ENCODE peak calls at places on chromosomes 16 and 17, in six cellular contexts. C is PC-3; J is GM04503; W is activated CD4-positive, CD25-positive, alpha-beta regulatory T cell; Q is AG04450; I is Ammon's horn. Y is an unnamed sample.

GRCh38 chr16:11354733-11355574 is 9.7 kb downstream of the RMI2 start:
- DNase-seq in W (peak; percentile 21), J (no peak), Q (peak; percentile 69), C (no peak), I (no peak), Y (no peak)

GRCh38 chr17:20823890-20824289 is 218.9 kb downstream of the USP22 start:
- DNase-seq in Q (no peak), I (no peak), C (no peak), W (no peak), J (no peak), Y (no peak)

GRCh38 chr17:28515518-28515917 is 9.4 kb downstream of the FOXN1 start:
- DNase-seq in Q (no peak), W (no peak), J (no peak), C (no peak), I (no peak), Y (no peak)

GRCh38 chr16:88066680-88067529 is 115.7 kb downstream of the BANP start:
- DNase-seq in I (no peak), C (no peak), W (no peak), J (no peak), Q (no peak), Y (no peak)

GRCh38 chr17:2406903-2407790 is 6.3 kb upstream of the MNT start:
- DNase-seq in W (no peak), J (peak; percentile 90), Q (no peak), I (peak; percentile 1), C (peak; percentile 95), Y (peak; percentile 66)

GRCh38 chr17:79548116-79548515 is 62.7 kb downstream of the RBFOX3 start:
- DNase-seq in C (no peak), J (no peak), Q (no peak), I (no peak), W (no peak), Y (no peak)

GRCh38 chr17:77233635-77234334 is 93.0 kb downstream of the SEC14L1 start:
- DNase-seq in Q (peak; percentile 88), W (no peak), C (peak; percentile 97), I (no peak), J (no peak), Y (no peak)

GRCh38 chr17:31475378-31476162 is 84.1 kb downstream of the RAB11FIP4 start:
- DNase-seq in W (no peak), I (no peak), J (no peak), Q (no peak), C (no peak), Y (no peak)

GRCh38 chr17:43908111-43908721 is 880 bp upstream of the MPP2 start:
- DNase-seq in J (no peak), Q (peak; percentile 18), W (peak; percentile 17), C (no peak), I (peak; percentile 91), Y (peak; percentile 34)

GRCh38 chr17:81025065-81025751 is 9.7 kb upstream of the BAIAP2 start:
- DNase-seq in I (peak; percentile 69), W (no peak), Q (no peak), C (no peak), J (no peak), Y (no peak)

GRCh38 chr17:39393732-39394131 is 7.7 kb downstream of the FBXL20 start:
- DNase-seq in J (no peak), I (no peak), C (no peak), Q (no peak), W (no peak), Y (no peak)

GRCh38 chr17:44209786-44210341 is 9.6 kb downstream of the UBTF start:
- DNase-seq in Q (no peak), I (no peak), J (no peak), W (no peak), C (peak; percentile 76), Y (no peak)

GRCh38 chr17:80738406-80738805 is 193.8 kb downstream of the RPTOR start:
- DNase-seq in Q (no peak), W (no peak), J (no peak), C (no peak), I (peak; percentile 38), Y (no peak)

GRCh38 chr17:12985431-12986285 is 32.2 kb downstream of the ELAC2 start:
- DNase-seq in I (peak; percentile 66), W (no peak), J (no peak), Q (no peak), C (no peak), Y (no peak)

GRCh38 chr16:87765473-87765775 is 362 bp downstream of the KLHDC4 start:
- DNase-seq in W (no peak), I (no peak), C (no peak), J (no peak), Q (no peak), Y (no peak)

GRCh38 chr17:44214896-44215295 is 4.6 kb downstream of the UBTF start:
- DNase-seq in J (no peak), W (no peak), C (no peak), Q (no peak), I (no peak), Y (no peak)

GRCh38 chr16:1936945-1937479 is 6.0 kb downstream of the MSRB1 start:
- DNase-seq in W (no peak), I (no peak), Q (no peak), C (no peak), J (no peak), Y (no peak)

GRCh38 chr16:75105306-75106061 is 11.1 kb downstream of the LDHD start:
- DNase-seq in J (no peak), I (peak; percentile 88), Q (peak; percentile 24), W (no peak), C (no peak), Y (no peak)

GRCh38 chr17:413016-413350 is 60.4 kb upstream of the RPH3AL start:
- DNase-seq in W (no peak), I (no peak), Q (no peak), C (no peak), J (no peak), Y (no peak)

GRCh38 chr16:66296591-66296990 is 69.9 kb upstream of the CDH5 start:
- DNase-seq in I (no peak), J (no peak), Q (no peak), C (no peak), W (no peak), Y (no peak)

GRCh38 chr16:22008215-22009142 is 568 bp downstream of the MOSMO start:
- DNase-seq in C (no peak), J (no peak), I (peak; percentile 28), W (no peak), Q (no peak), Y (no peak)

GRCh38 chr17:67974598-67975066 is 21.6 kb downstream of the C17orf58 start:
- DNase-seq in J (no peak), I (no peak), C (no peak), W (no peak), Q (no peak), Y (no peak)

GRCh38 chr16:27387724-27388123 is 14.2 kb upstream of the IL21R start:
- DNase-seq in C (no peak), W (no peak), J (no peak), Q (no peak), I (no peak), Y (no peak)

GRCh38 chr16:27505297-27506236 is 44.1 kb downstream of the GTF3C1 start:
- DNase-seq in C (no peak), W (no peak), I (no peak), Q (no peak), J (no peak), Y (no peak)

GRCh38 chr17:57097832-57098421 is 12.9 kb downstream of the AKAP1 start:
- DNase-seq in J (peak; percentile 78), I (peak; percentile 47), C (peak; percentile 73), Q (no peak), W (no peak), Y (peak; percentile 51)